ENCODE peak calls at places on chromosomes 13 and 19, in nine cellular contexts. G is brain microvascular endothelial cell; I is A549; O is A172; C is germinal center; Q is NK-92 treated with Interleukin-12 subunit alpha and Interleukin-12 subunit beta, amount 100 ng/mL, for 24 hours; E is IMR-90; L is T-helper 17 cell; D is activated T-helper 1 cell treated with Interleukin-2 at 50 U/mL for 16 hours. W is an unnamed sample.

GRCh38 chr13:30464496-30465351 is 1.0 kb downstream of the HMGB1 start:
- DNase-seq in G (peak; percentile 60), Q (peak; percentile 73), C (peak; percentile 72), E (peak; percentile 70), L (peak; percentile 70), O (peak; percentile 35), D (peak; percentile 64), I (peak; percentile 22), W (peak; percentile 66)

GRCh38 chr19:44548736-44549135 is 19.3 kb upstream of the CEACAM20 start:
- DNase-seq in O (peak; percentile 68), I (no peak), D (no peak), E (peak; percentile 51), Q (no peak), C (no peak), G (peak; percentile 34), L (no peak), W (no peak)

GRCh38 chr19:51333836-51334460 is 8.0 kb downstream of the VSIG10L start:
- DNase-seq in L (no peak), Q (no peak), C (no peak), E (no peak), G (no peak), O (no peak), I (no peak), D (no peak), W (no peak)

GRCh38 chr19:51366999-51367564 is 894 bp upstream of the ETFB start:
- DNase-seq in D (no peak), G (no peak), E (no peak), O (no peak), Q (no peak), L (no peak), C (peak; percentile 44), I (no peak), W (peak; percentile 15)

GRCh38 chr19:3852614-3853254 is 16.1 kb downstream of the ZFR2 start:
- DNase-seq in E (peak; percentile 60), Q (peak; percentile 60), L (no peak), O (peak; percentile 99), G (peak; percentile 66), D (no peak), I (peak; percentile 41), C (no peak), W (no peak)

GRCh38 chr13:75455962-75456361 is 26.0 kb downstream of the TBC1D4 start:
- DNase-seq in C (no peak), I (no peak), Q (no peak), E (no peak), G (no peak), D (no peak), L (no peak), O (no peak), W (no peak)

GRCh38 chr19:42495663-42496062 is 32.6 kb downstream of the CEACAM1 start:
- DNase-seq in O (no peak), Q (no peak), D (no peak), C (no peak), I (no peak), L (no peak), E (no peak), G (no peak), W (no peak)

GRCh38 chr13:24505756-24506155 is 6.8 kb downstream of the PARP4 start:
- DNase-seq in I (no peak), C (no peak), E (no peak), D (no peak), O (no peak), L (no peak), Q (no peak), G (no peak), W (no peak)

GRCh38 chr19:8452446-8453123 is 7.8 kb downstream of the HNRNPM start:
- DNase-seq in D (no peak), G (no peak), C (no peak), I (no peak), Q (no peak), O (no peak), L (no peak), E (no peak), W (no peak)

GRCh38 chr19:46678110-46678732 is 17.2 kb upstream of the DACT3 start:
- DNase-seq in O (peak; percentile 22), L (peak; percentile 46), C (peak; percentile 89), D (peak; percentile 15), Q (no peak), I (peak; percentile 64), E (no peak), G (no peak), W (peak; percentile 40)

GRCh38 chr13:28147489-28147888 is 9.1 kb downstream of the PAN3 start:
- DNase-seq in L (no peak), C (no peak), O (no peak), Q (no peak), E (peak; percentile 30), D (no peak), I (no peak), G (no peak), W (no peak)

GRCh38 chr13:99980201-99981114 is 1.1 kb upstream of the ZIC2 start:
- DNase-seq in O (peak; percentile 75), I (no peak), G (peak; percentile 70), L (peak; percentile 52), Q (no peak), E (peak; percentile 43), D (no peak), C (peak; percentile 64), W (no peak)

GRCh38 chr19:44553478-44554171 is 24.1 kb upstream of the CEACAM20 start:
- DNase-seq in C (no peak), L (no peak), D (no peak), E (no peak), O (peak; percentile 49), I (no peak), Q (no peak), G (peak; percentile 15), W (no peak)

GRCh38 chr13:24506698-24507335 is 5.8 kb downstream of the PARP4 start:
- DNase-seq in Q (no peak), G (no peak), C (no peak), I (no peak), D (no peak), E (no peak), O (no peak), L (no peak), W (no peak)

GRCh38 chr13:106336663-106337062 is 198.8 kb downstream of the EFNB2 start:
- DNase-seq in E (no peak), I (no peak), D (no peak), C (no peak), L (no peak), G (no peak), Q (no peak), O (no peak), W (no peak)

GRCh38 chr13:74667656-74668055 is 533.5 kb upstream of the KLF12 start:
- DNase-seq in D (no peak), G (no peak), Q (no peak), L (no peak), O (no peak), I (no peak), C (no peak), E (no peak), W (no peak)

GRCh38 chr13:33285420-33286124 is at the start of gene STARD13:
- DNase-seq in G (peak; percentile 98), O (peak; percentile 96), I (peak; percentile 78), D (no peak), E (peak; percentile 98), L (no peak), Q (no peak), C (peak; percentile 17), W (no peak)

GRCh38 chr19:7199613-7200533 is 94.3 kb downstream of the INSR start:
- DNase-seq in G (no peak), D (no peak), C (no peak), I (peak; percentile 25), Q (no peak), E (peak; percentile 17), O (peak; percentile 66), L (no peak), W (no peak)

GRCh38 chr13:40640845-40641458 is 25.5 kb downstream of the FOXO1 start:
- DNase-seq in G (no peak), I (no peak), E (no peak), O (no peak), D (no peak), Q (no peak), C (no peak), L (no peak), W (peak; percentile 36)

GRCh38 chr19:39845621-39846175 is 481 bp downstream of the FBL start:
- DNase-seq in G (no peak), Q (no peak), I (peak; percentile 87), O (peak; percentile 21), D (no peak), E (no peak), C (no peak), L (no peak), W (no peak)

GRCh38 chr13:112895521-112896465 is 73.2 kb upstream of the MCF2L start:
- DNase-seq in Q (no peak), L (no peak), O (no peak), I (no peak), D (no peak), C (no peak), E (no peak), G (no peak), W (no peak)

GRCh38 chr13:53012707-53013106 is 15.9 kb upstream of the OLFM4 start:
- DNase-seq in Q (no peak), O (no peak), G (no peak), C (no peak), L (no peak), D (no peak), I (no peak), E (no peak), W (no peak)

GRCh38 chr13:30818323-30818960 is 83.1 kb downstream of the ALOX5AP start:
- DNase-seq in L (no peak), E (peak; percentile 87), G (peak; percentile 82), I (no peak), Q (no peak), C (no peak), O (peak; percentile 61), D (no peak), W (no peak)

GRCh38 chr13:61162106-61162505 is 253.5 kb downstream of the PCDH20 start:
- DNase-seq in I (no peak), E (no peak), G (no peak), D (no peak), L (no peak), O (no peak), C (no peak), Q (no peak), W (no peak)

GRCh38 chr19:52742516-52742915 is 7.7 kb upstream of the ZNF611 start:
- DNase-seq in D (no peak), E (no peak), O (no peak), G (no peak), L (no peak), C (no peak), I (no peak), Q (no peak), W (no peak)

GRCh38 chr13:65063753-65064152 is 2166.4 kb downstream of the PCDH9 start:
- DNase-seq in C (no peak), I (no peak), L (no peak), O (no peak), Q (no peak), E (peak; percentile 72), D (no peak), G (no peak), W (no peak)

GRCh38 chr13:105847532-105848295 is 687.7 kb downstream of the EFNB2 start:
- DNase-seq in I (no peak), D (no peak), E (peak; percentile 12), L (no peak), O (peak; percentile 20), C (no peak), G (no peak), Q (no peak), W (no peak)

GRCh38 chr19:49921871-49922755 is 6.9 kb upstream of the ATF5 start:
- DNase-seq in D (no peak), Q (peak; percentile 63), O (peak; percentile 45), L (no peak), G (peak; percentile 72), E (peak; percentile 81), I (no peak), C (no peak), W (no peak)

GRCh38 chr13:89214115-89214514 is 1542.9 kb downstream of the SLITRK5 start:
- DNase-seq in Q (no peak), O (no peak), G (no peak), E (no peak), L (no peak), C (no peak), D (no peak), I (no peak), W (no peak)

GRCh38 chr13:98962901-98963594 is 14.8 kb downstream of the DOCK9 start:
- DNase-seq in I (no peak), C (no peak), G (no peak), D (no peak), Q (no peak), O (no peak), L (no peak), E (no peak), W (no peak)

GRCh38 chr19:44745386-44745831 is 3.1 kb upstream of the BCL3 start:
- DNase-seq in O (peak; percentile 85), Q (no peak), I (peak; percentile 80), L (no peak), D (no peak), E (peak; percentile 80), C (no peak), G (no peak), W (no peak)

W was measured in effector memory CD4-positive, alpha-beta T cell.